ENCODE peak calls at places on chromosomes 6 and 20, in seven cellular contexts. G is GM23248, H is NCI-H510A, C is IMR-90, F is astrocyte, X is T-helper 1 cell, K is nephron progenitor cell. Q is an unnamed sample.

GRCh38 chr6:44224154-44224977 is 971 bp downstream of the SLC29A1 start:
- DNase-seq in K (peak; percentile 38), X (no peak), H (no peak), C (peak; percentile 8), G (peak; percentile 63), F (no peak), Q (peak; percentile 52)

GRCh38 chr6:139940741-139941712 is 566.6 kb upstream of the CITED2 start:
- DNase-seq in G (no peak), K (no peak), C (peak; percentile 54), F (peak; percentile 31), H (no peak), X (no peak), Q (peak; percentile 17)

GRCh38 chr6:138088307-138088744 is 18.9 kb downstream of the PERP start:
- DNase-seq in G (peak; percentile 83), C (peak; percentile 97), X (no peak), F (peak; percentile 89), K (no peak), H (no peak), Q (peak; percentile 94)

GRCh38 chr20:22466447-22467171 is 117.8 kb downstream of the FOXA2 start:
- DNase-seq in K (no peak), H (peak; percentile 50), X (no peak), F (no peak), C (no peak), G (no peak), Q (no peak)

GRCh38 chr6:38391206-38391908 is 248.4 kb downstream of the BTBD9 start:
- DNase-seq in F (peak; percentile 60), G (peak; percentile 65), K (no peak), H (no peak), X (no peak), C (peak; percentile 55), Q (peak; percentile 49)

GRCh38 chr6:168157272-168158007 is 78.4 kb upstream of the FRMD1 start:
- DNase-seq in C (peak; percentile 78), K (peak; percentile 38), G (peak; percentile 94), H (no peak), X (no peak), F (peak; percentile 86), Q (peak; percentile 21)

GRCh38 chr6:118551063-118551672 is 3.1 kb downstream of the PLN start:
- DNase-seq in G (peak; percentile 86), H (no peak), K (no peak), F (peak; percentile 72), X (no peak), C (peak; percentile 79), Q (peak; percentile 60)

GRCh38 chr20:40958598-40958997 is 70.0 kb upstream of the TOP1 start:
- DNase-seq in F (no peak), C (no peak), G (no peak), H (no peak), K (no peak), X (no peak), Q (no peak)

GRCh38 chr6:71205336-71205956 is 83.2 kb upstream of the OGFRL1 start:
- DNase-seq in G (peak; percentile 81), K (no peak), X (no peak), C (peak; percentile 51), H (no peak), F (peak; percentile 64), Q (peak; percentile 52)

GRCh38 chr20:23023621-23024187 is 11.4 kb upstream of the SSTR4 start:
- DNase-seq in C (no peak), F (no peak), H (no peak), G (no peak), X (no peak), K (no peak), Q (no peak)

GRCh38 chr6:145814501-145815350 is at the start of gene FBXO30:
- DNase-seq in F (peak; percentile 72), K (peak; percentile 93), C (peak; percentile 80), H (peak; percentile 60), G (peak; percentile 92), X (peak; percentile 74), Q (peak; percentile 90)

GRCh38 chr20:62134735-62135231 is 8.4 kb downstream of the PSMA7 start:
- DNase-seq in X (no peak), C (peak; percentile 35), G (peak; percentile 48), H (no peak), F (no peak), K (no peak), Q (no peak)

GRCh38 chr20:57849126-57849867 is 139.5 kb upstream of the PMEPA1 start:
- DNase-seq in F (peak; percentile 38), G (peak; percentile 66), K (no peak), C (no peak), X (no peak), H (no peak), Q (no peak)

GRCh38 chr6:107641500-107641931 is 151.6 kb downstream of the SOBP start:
- DNase-seq in H (no peak), K (no peak), G (no peak), X (no peak), C (no peak), F (no peak), Q (peak; percentile 27)

GRCh38 chr6:26412225-26412624 is 10.2 kb downstream of the BTN3A1 start:
- DNase-seq in X (no peak), H (no peak), F (no peak), G (no peak), K (no peak), C (no peak), Q (no peak)